ENCODE peak calls at places on chromosome 1, in four cellular contexts. S is left lung, P is OCI-LY7, D is type B pancreatic cell. R is an unnamed sample.

GRCh38 chr1:107648071-107648470 is 316.9 kb downstream of the VAV3 start:
- DNase-seq in D (no peak), S (no peak), P (no peak), R (no peak)

GRCh38 chr1:159922499-159923202 is 2.7 kb downstream of the TAGLN2 start:
- DNase-seq in S (no peak), D (no peak), P (peak; percentile 14), R (peak; percentile 25)

GRCh38 chr1:74703386-74704182 is 29.3 kb downstream of the CRYZ start:
- DNase-seq in P (no peak), S (no peak), D (no peak), R (no peak)

GRCh38 chr1:53732409-53732808 is 6.6 kb downstream of the GLIS1 start:
- DNase-seq in D (no peak), S (no peak), P (no peak), R (no peak)

GRCh38 chr1:201374376-201374775 is 3.1 kb downstream of the TNNT2 start:
- DNase-seq in D (no peak), P (no peak), S (no peak), R (no peak)

GRCh38 chr1:53559391-53559815 is 100.2 kb downstream of the DMRTB1 start:
- DNase-seq in D (no peak), S (peak; percentile 54), P (no peak), R (no peak)

GRCh38 chr1:221698579-221699349 is 43.1 kb downstream of the DUSP10 start:
- DNase-seq in P (no peak), S (no peak), D (no peak), R (no peak)

GRCh38 chr1:41341365-41341683 is 19.9 kb upstream of the FOXO6 start:
- DNase-seq in S (no peak), P (no peak), D (no peak), R (no peak)

GRCh38 chr1:9112961-9113880 is 15.7 kb downstream of the GPR157 start:
- DNase-seq in D (no peak), S (no peak), P (no peak), R (no peak)

GRCh38 chr1:148263906-148264255 is 111.8 kb upstream of the NBPF11 start:
- DNase-seq in D (no peak), P (no peak), S (no peak), R (no peak)

GRCh38 chr1:231027136-231027925 is 12.7 kb downstream of the FAM89A start:
- DNase-seq in D (no peak), S (no peak), P (no peak), R (no peak)

DNA sequence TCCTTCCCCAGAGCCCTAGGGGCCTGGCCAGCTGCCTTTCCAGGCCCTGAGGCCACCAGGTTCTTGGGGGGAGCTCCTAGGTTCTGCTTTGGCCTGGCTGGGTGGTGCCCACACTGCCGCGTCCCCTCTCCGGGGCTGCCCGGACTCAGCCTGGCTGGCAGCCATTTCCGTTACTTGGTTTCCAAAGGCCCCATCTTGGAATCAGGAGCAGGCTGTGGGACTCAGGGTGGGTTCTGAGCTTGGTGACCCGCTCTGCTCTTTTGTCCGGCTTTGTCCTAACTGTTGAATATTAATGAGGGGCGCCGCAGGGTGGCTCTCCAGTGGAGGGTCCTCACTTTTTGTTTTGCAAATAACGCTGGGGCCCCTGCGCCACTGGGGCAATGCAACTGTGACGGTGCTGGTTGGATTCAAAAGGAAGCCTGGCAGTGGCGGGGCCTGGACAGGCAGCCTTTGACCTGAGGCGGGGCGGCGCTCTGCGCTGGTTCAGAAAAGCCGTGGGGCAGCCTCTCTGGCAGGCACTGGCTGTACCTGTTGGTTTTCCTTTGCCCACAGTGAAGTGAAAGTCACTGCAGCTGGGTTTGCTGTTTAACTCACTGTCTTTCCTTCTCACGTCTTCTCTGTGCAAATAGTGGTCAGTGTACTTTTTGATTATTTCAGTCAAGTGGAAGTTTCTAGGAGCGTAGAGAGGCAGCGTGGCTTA is 20.2 kb downstream of the SKI start:
- DNase-seq in D (no peak), P (no peak), S (peak; percentile 87), R (no peak)
- TF ChIP-seq CTCF in D (no peak), P (no peak), S (no peak), R (no peak)

GRCh38 chr1:100545855-100546254 is 7.9 kb downstream of the GPR88 start:
- DNase-seq in S (no peak), P (no peak), D (no peak), R (no peak)

GRCh38 chr1:100539836-100540536 is 2.0 kb downstream of the GPR88 start:
- DNase-seq in S (peak; percentile 79), P (no peak), D (no peak), R (peak; percentile 22)

GRCh38 chr1:100542264-100542663 is 4.3 kb downstream of the GPR88 start:
- DNase-seq in S (no peak), D (no peak), P (no peak), R (no peak)

GRCh38 chr1:100544791-100545190 is 6.9 kb downstream of the GPR88 start:
- DNase-seq in P (no peak), D (no peak), S (no peak), R (no peak)

GRCh38 chr1:100543640-100544039 is 5.7 kb downstream of the GPR88 start:
- DNase-seq in P (peak; percentile 36), D (no peak), S (no peak), R (no peak)
- TF ChIP-seq CTCF in P (peak; percentile 80), D (peak; percentile 34), S (peak; percentile 14), R (peak; percentile 19)

GRCh38 chr1:238710697-238711096 is 675.7 kb upstream of the CHRM3 start:
- DNase-seq in D (no peak), S (no peak), P (no peak), R (no peak)
- TF ChIP-seq CTCF in D (peak; percentile 24), S (no peak), P (no peak), R (no peak)

GRCh38 chr1:13539683-13540082 is 25.9 kb upstream of the LRRC38 start:
- DNase-seq in D (no peak), P (no peak), S (no peak), R (no peak)
- TF ChIP-seq CTCF in D (peak; percentile 39), P (peak; percentile 58), S (no peak), R (no peak)

GRCh38 chr1:153355445-153356071 is 2.1 kb upstream of the S100A9 start:
- DNase-seq in S (peak; percentile 95), P (peak; percentile 52), D (peak; percentile 67), R (peak; percentile 65)

GRCh38 chr1:153352523-153352922 is 3.9 kb upstream of the PGLYRP4 start:
- DNase-seq in D (peak; percentile 77), S (peak; percentile 90), P (peak; percentile 65), R (peak; percentile 64)

GRCh38 chr1:153354515-153355193 is 3.0 kb upstream of the S100A9 start:
- DNase-seq in P (no peak), S (no peak), D (peak; percentile 52), R (no peak)

GRCh38 chr1:153356392-153357075 is 1.1 kb upstream of the S100A9 start:
- DNase-seq in S (no peak), D (peak; percentile 55), P (no peak), R (no peak)

DNA sequence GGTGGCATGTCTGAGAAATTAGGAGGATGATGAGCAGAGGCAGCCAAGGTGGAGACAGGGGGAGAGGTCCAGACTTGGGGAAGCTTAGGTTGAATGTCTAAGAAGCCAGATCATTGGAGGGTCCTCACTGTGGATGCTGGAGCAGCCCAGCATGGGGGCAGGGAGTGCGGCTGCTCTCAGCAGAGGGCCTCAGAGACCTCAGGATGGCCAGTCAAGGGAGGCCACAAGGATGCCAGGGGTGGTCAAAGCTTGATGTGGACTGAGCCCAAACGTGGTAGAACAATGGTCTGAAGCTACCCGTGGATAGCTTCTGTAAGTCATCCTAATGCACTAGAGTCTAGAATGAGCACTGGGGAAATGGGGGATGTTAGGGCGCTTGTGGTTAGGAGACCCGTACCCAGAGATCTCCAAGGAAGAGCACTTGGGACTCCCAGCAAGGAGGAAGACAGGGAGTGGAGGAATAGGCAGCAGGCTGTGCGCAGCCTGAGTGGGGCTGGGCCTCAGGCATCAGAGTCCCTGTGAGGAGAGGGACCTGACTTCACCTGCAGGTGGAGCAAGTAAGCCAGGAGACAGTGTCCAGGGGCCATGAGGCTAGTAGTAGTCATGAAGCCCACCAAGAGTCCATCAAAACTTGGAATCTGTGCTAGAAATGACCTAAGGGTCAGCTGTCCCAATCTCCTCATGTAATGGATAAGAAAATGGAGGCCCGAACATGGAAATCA is 4.3 kb upstream of the S100A9 start:
- DNase-seq in D (peak; percentile 42), S (no peak), P (peak; percentile 7), R (peak; percentile 50)
- TF ChIP-seq CTCF in D (peak; percentile 58), S (peak; percentile 21), P (peak; percentile 46), R (no peak)